ENCODE peak calls at places on chromosomes 6 and 20, in four cellular contexts. B is activated CD4-positive, alpha-beta T cell treated with anti-CD3 and anti-CD28 coated beads for 36 hours; L is tibial nerve; N is iris pigment epithelial cell. V is an unnamed sample.
A peak's percentile ranks its signal among the peaks of the same experiment; 100 is the strongest.

GRCh38 chr6:134307870-134308269 is 10.0 kb downstream of the SGK1 start:
- DNase-seq in N (peak; percentile 52), B (no peak), L (no peak), V (no peak)

GRCh38 chr6:76861403-76861802 is 601.9 kb downstream of the HTR1B start:
- DNase-seq in N (peak; percentile 21), L (no peak), B (peak; percentile 7), V (peak; percentile 18)

GRCh38 chr6:157891544-157892362 is 68.7 kb downstream of the SNX9 start:
- DNase-seq in B (no peak), L (no peak), N (peak; percentile 30), V (no peak)

GRCh38 chr6:158175111-158175510 is 7.0 kb downstream of the GTF2H5 start:
- DNase-seq in L (no peak), B (no peak), N (no peak), V (no peak)

GRCh38 chr6:35050291-35050987 is 90.7 kb downstream of the TCP11 start:
- DNase-seq in N (no peak), B (no peak), L (no peak), V (no peak)

GRCh38 chr6:131400782-131401496 is 172.1 kb upstream of the ARG1 start:
- DNase-seq in B (no peak), L (no peak), N (no peak), V (no peak)

GRCh38 chr6:39731565-39731964 is 6.4 kb upstream of the KIF6 start:
- DNase-seq in L (no peak), B (no peak), N (no peak), V (no peak)

GRCh38 chr6:150962436-150962835 is 96.9 kb downstream of the MTHFD1L start:
- DNase-seq in B (no peak), N (no peak), L (no peak), V (no peak)

GRCh38 chr6:71510057-71510713 is 221.6 kb downstream of the OGFRL1 start:
- DNase-seq in L (peak; percentile 18), B (peak; percentile 12), N (peak; percentile 83), V (peak; percentile 93)

GRCh38 chr6:80541186-80541585 is 434.7 kb downstream of the BCKDHB start:
- DNase-seq in N (peak; percentile 83), L (no peak), B (peak; percentile 17), V (peak; percentile 98)

GRCh38 chr20:64092258-64093012 is 8.2 kb upstream of the LKAAEAR1 start:
- DNase-seq in B (no peak), L (no peak), N (no peak), V (no peak)

V was measured in LHCN-M2.